ENCODE peak calls at places on chromosomes 16 and 17, in four cellular contexts. B, E, A and I are unnamed samples.

GRCh38 chr17:76537288-76537577 is 276 bp downstream of the CYGB start:
- DNase-seq in A (peak; percentile 52), E (no peak), B (no peak), I (no peak)

GRCh38 chr16:53291757-53292392 is 142.4 kb upstream of the RBL2 start:
- DNase-seq in A (no peak), E (no peak), B (no peak), I (no peak)

GRCh38 chr17:78802008-78802407 is 19.9 kb upstream of the CYTH1 start:
- DNase-seq in E (no peak), A (no peak), B (no peak), I (no peak)

GRCh38 chr17:259341-259976 is 78.0 kb upstream of the DOC2B start:
- DNase-seq in B (no peak), A (peak; percentile 10), E (no peak), I (no peak)

GRCh38 chr16:566475-567361 is at the start of gene NHLRC4:
- DNase-seq in E (no peak), A (peak; percentile 69), B (no peak), I (no peak)

GRCh38 chr16:29148867-29149272 is 164.0 kb downstream of the LAT start:
- DNase-seq in B (no peak), E (peak; percentile 95), A (peak; percentile 49), I (no peak)

GRCh38 chr17:75681289-75681688 is 14.2 kb downstream of the SAP30BP start:
- DNase-seq in B (no peak), A (no peak), E (no peak), I (no peak)

GRCh38 chr17:33038740-33039139 is 47.1 kb downstream of the SPACA3 start:
- DNase-seq in B (no peak), A (no peak), E (no peak), I (no peak)

GRCh38 chr17:1422907-1423306 is 22.9 kb upstream of the YWHAE start:
- DNase-seq in B (peak; percentile 87), A (no peak), E (no peak), I (peak; percentile 81)

GRCh38 chr16:66872927-66873684 is 7.2 kb upstream of the PDP2 start:
- DNase-seq in A (peak; percentile 91), B (peak; percentile 94), E (peak; percentile 86), I (peak; percentile 95)

GRCh38 chr16:57809276-57809793 is 7.0 kb upstream of the KIFC3 start:
- DNase-seq in B (no peak), E (no peak), A (no peak), I (no peak)

GRCh38 chr16:79042886-79043285 is 557.7 kb downstream of the MAF start:
- DNase-seq in A (no peak), E (peak; percentile 51), B (no peak), I (no peak)

GRCh38 chr17:21039839-21040575 is 2.8 kb downstream of the USP22 start:
- DNase-seq in E (peak; percentile 28), B (no peak), A (no peak), I (no peak)

GRCh38 chr17:7929158-7930029 is at the start of gene KCNAB3:
- DNase-seq in E (peak; percentile 79), B (no peak), A (no peak), I (no peak)

GRCh38 chr16:83992624-83993023 is 24.6 kb downstream of the NECAB2 start:
- DNase-seq in A (no peak), B (peak; percentile 11), E (no peak), I (no peak)

GRCh38 chr17:57502696-57503307 is 242.3 kb downstream of the CCDC182 start:
- DNase-seq in E (no peak), A (no peak), B (no peak), I (no peak)
- TF ChIP-seq CTCF in E (no peak), A (no peak), B (no peak), I (no peak)

DNA sequence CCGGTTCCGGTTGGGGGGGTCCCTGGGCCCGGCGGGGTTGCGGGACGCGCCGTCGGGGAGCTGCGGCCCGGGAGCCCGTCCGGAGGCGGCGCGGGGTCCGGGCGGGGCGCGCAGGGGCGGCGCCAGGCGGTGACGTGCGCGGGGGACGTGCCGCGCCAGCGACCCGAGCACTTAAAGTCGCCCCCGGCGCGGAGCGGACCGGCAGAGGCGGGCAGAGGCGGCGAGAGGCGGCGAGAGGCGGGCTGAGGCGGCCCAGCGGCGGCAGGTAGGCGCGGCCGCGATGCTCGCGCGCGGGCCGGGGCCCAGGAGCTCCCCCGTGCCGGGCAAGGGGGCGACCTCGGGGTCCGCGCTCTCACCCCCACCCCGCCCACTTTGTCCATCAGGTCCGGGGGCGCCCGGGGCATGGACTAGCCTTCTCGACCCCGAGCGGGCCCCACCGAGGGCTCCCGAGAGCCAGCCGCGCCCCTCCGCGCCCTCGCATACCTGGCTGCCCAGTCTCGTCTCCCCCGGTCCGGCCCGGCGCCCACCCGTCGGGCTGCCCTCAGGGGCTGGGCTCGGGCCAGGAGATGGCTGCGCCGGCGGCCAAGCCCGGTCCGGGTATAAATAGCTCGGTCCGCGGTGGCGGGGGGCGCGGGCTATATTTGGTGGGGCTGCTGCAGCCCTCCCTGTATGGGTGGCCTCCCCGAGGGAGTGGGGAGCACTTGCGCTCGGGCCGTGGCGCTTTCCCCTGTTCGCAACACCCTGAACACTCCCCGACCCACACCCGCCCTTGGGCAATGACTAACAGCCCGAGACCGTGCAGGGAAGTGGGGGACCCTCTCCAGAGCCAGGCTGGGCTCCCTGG is at the start of gene SLC16A3:
- DNase-seq in B (no peak), A (peak; percentile 76), E (peak; percentile 59), I (no peak)
- H3K4me3 ChIP-seq in B (peak within 1 kb of the TSS; percentile 76), A (peak within 1 kb of the TSS; percentile 75), E (peak within 1 kb of the TSS; percentile 63), I (peak within 1 kb of the TSS; percentile 86)

GRCh38 chr17:19785854-19786253 is 37.8 kb upstream of the ALDH3A1 start:
- DNase-seq in E (no peak), B (no peak), A (no peak), I (no peak)
- TF ChIP-seq CTCF in E (no peak), B (peak; percentile 35), A (no peak), I (no peak)

GRCh38 chr16:3062553-3062952 is 2.9 kb upstream of the IL32 start:
- DNase-seq in A (no peak), E (no peak), B (no peak), I (no peak)

GRCh38 chr16:3059041-3059722 is 6.3 kb upstream of the IL32 start:
- DNase-seq in E (peak; percentile 83), B (peak; percentile 33), A (peak; percentile 91), I (peak; percentile 16)

GRCh38 chr16:3058173-3059030 is 7.0 kb upstream of the IL32 start:
- DNase-seq in E (peak; percentile 72), B (no peak), A (peak; percentile 63), I (no peak)

GRCh38 chr16:3059723-3060242 is 5.7 kb upstream of the IL32 start:
- DNase-seq in E (no peak), B (no peak), A (no peak), I (no peak)

GRCh38 chr16:3060339-3061127 is 4.9 kb upstream of the IL32 start:
- DNase-seq in B (no peak), E (peak; percentile 13), A (no peak), I (no peak)
- H3K4me3 ChIP-seq in B (no peak overlapping the region), E (no peak overlapping the region), A (no peak overlapping the region), I (no peak overlapping the region)

GRCh38 chr16:68310441-68311315 is at the start of the genes PRMT7 and SLC7A6OS:
- DNase-seq in E (peak; percentile 95), A (peak; percentile 90), B (peak; percentile 54), I (no peak)
- TF ChIP-seq CTCF in E (peak; percentile 8), A (no peak), B (no peak), I (no peak)